ENCODE peak calls at places on chromosomes 12 and 14, in nine cellular contexts. K is stimulated activated CD4-positive, alpha-beta T cell treated with anti-CD3 and anti-CD28 coated beads, TNF-alpha, amount 100 ng/mL, for 4 hours; U is astrocyte; E is aorta; P is endothelial cell; J is activated effector memory CD4-positive, alpha-beta T cell treated with Interleukin-2 at 50 U/mL for 16 hours; G is neuronal stem cell; R is anterior cingulate cortex; Y is HTR-8/SVneo. N is an unnamed sample.

GRCh38 chr12:42382013-42382696 is 56.2 kb downstream of the PPHLN1 start:
- DNase-seq in Y (no peak), K (no peak), J (no peak), G (no peak), R (no peak), P (no peak), E (no peak), U (no peak), N (no peak)

GRCh38 chr12:3527181-3527580 is 36.2 kb downstream of the PRMT8 start:
- DNase-seq in Y (peak), G (no peak), K (no peak), E (no peak), P (no peak), J (no peak), U (peak), R (no peak), N (no peak)

GRCh38 chr14:38592764-38593442 is 337.0 kb upstream of the CLEC14A start:
- DNase-seq in P (no peak), G (no peak), K (no peak), R (no peak), E (no peak), Y (no peak), U (no peak), J (no peak), N (no peak)

GRCh38 chr12:47824198-47824597 is 4.5 kb upstream of the HDAC7 start:
- DNase-seq in G (no peak), R (no peak), Y (no peak), E (no peak), P (no peak), K (no peak), U (no peak), J (no peak), N (no peak)

GRCh38 chr12:64976131-64976530 is 145.0 kb downstream of the WIF1 start:
- DNase-seq in G (no peak), Y (no peak), E (no peak), R (no peak), U (no peak), K (no peak), P (no peak), J (no peak), N (no peak)

GRCh38 chr12:52004042-52004648 is 2.6 kb upstream of the TAMALIN start:
- DNase-seq in K (no peak), G (no peak), P (peak), J (no peak), E (peak), R (peak), U (peak), Y (peak), N (no peak)

GRCh38 chr12:118188690-118189371 is 52.9 kb downstream of the PEBP1 start:
- DNase-seq in J (no peak), R (peak), G (no peak), U (peak), E (no peak), K (no peak), P (no peak), Y (no peak), N (no peak)

GRCh38 chr12:107847830-107848229 is 73.3 kb downstream of the ASCL4 start:
- DNase-seq in E (no peak), J (no peak), U (no peak), G (no peak), K (no peak), P (peak), Y (no peak), R (no peak), N (no peak)

GRCh38 chr12:22206111-22206728 is 128.3 kb downstream of the ST8SIA1 start:
- DNase-seq in Y (no peak), E (no peak), P (no peak), K (no peak), U (no peak), G (no peak), J (no peak), R (no peak), N (no peak)